ENCODE peak calls at places on chromosomes 1 and 21, in eight cellular contexts. E, K, R, P, Z, N, Q and B are unnamed samples.

GRCh38 chr1:233300326-233300725 is 4.8 kb upstream of the PCNX2 start:
- DNase-seq in N (no peak), K (no peak), R (no peak), Z (peak), P (no peak), Q (no peak), E (no peak), B (no peak)

GRCh38 chr1:234111458-234112142 is 207.1 kb downstream of the SLC35F3 start:
- DNase-seq in Q (peak), K (no peak), Z (peak), N (no peak), P (no peak), R (no peak), E (peak), B (peak)

GRCh38 chr21:42627527-42628289 is 25.7 kb upstream of the PDE9A start:
- DNase-seq in R (no peak), K (no peak), Z (no peak), N (no peak), Q (no peak), E (peak), P (no peak), B (peak)

GRCh38 chr1:168751195-168751650 is 22.2 kb upstream of the DPT start:
- DNase-seq in Q (no peak), E (no peak), K (no peak), P (no peak), N (no peak), R (no peak), Z (peak), B (no peak)

GRCh38 chr1:2234762-2235113 is 6.6 kb downstream of the SKI start:
- DNase-seq in N (no peak), Z (no peak), Q (no peak), R (peak), E (no peak), P (no peak), K (no peak), B (no peak)

GRCh38 chr1:214475746-214476145 is 75.7 kb downstream of the PTPN14 start:
- DNase-seq in Z (peak), E (no peak), Q (no peak), N (no peak), P (no peak), R (no peak), K (no peak), B (no peak)

GRCh38 chr1:187252923-187253322 is 424.2 kb downstream of the PLA2G4A start:
- DNase-seq in Q (no peak), K (no peak), R (no peak), P (no peak), Z (no peak), E (no peak), N (no peak), B (no peak)

GRCh38 chr1:152107289-152107983 is 7.8 kb downstream of the TCHH start:
- DNase-seq in E (no peak), K (no peak), R (no peak), P (no peak), Z (no peak), N (no peak), Q (peak), B (no peak)

GRCh38 chr1:157955860-157956259 is 37.6 kb upstream of the KIRREL1 start:
- DNase-seq in K (no peak), E (no peak), P (no peak), R (no peak), N (no peak), Z (no peak), Q (no peak), B (no peak)

GRCh38 chr1:30976143-30976542 is 67.6 kb upstream of the SDC3 start:
- DNase-seq in N (no peak), R (no peak), Q (peak), E (no peak), K (no peak), Z (peak), P (no peak), B (no peak)

GRCh38 chr1:156118175-156118868 is 3.8 kb downstream of the LMNA start:
- DNase-seq in N (no peak), Z (no peak), R (peak), Q (peak), P (peak), E (no peak), K (peak), B (peak)

GRCh38 chr1:6414443-6414844 is 5.3 kb downstream of the HES2 start:
- DNase-seq in E (no peak), R (no peak), Z (peak), N (no peak), K (no peak), P (no peak), Q (peak), B (no peak)

GRCh38 chr1:41776896-41777431 is 141.8 kb downstream of the HIVEP3 start:
- DNase-seq in Z (no peak), E (no peak), K (no peak), R (no peak), N (peak), Q (no peak), P (no peak), B (no peak)

GRCh38 chr1:9699361-9699760 is 47.8 kb downstream of the PIK3CD start:
- DNase-seq in E (peak), Z (no peak), R (no peak), N (no peak), Q (no peak), P (no peak), K (no peak), B (no peak)

DNA sequence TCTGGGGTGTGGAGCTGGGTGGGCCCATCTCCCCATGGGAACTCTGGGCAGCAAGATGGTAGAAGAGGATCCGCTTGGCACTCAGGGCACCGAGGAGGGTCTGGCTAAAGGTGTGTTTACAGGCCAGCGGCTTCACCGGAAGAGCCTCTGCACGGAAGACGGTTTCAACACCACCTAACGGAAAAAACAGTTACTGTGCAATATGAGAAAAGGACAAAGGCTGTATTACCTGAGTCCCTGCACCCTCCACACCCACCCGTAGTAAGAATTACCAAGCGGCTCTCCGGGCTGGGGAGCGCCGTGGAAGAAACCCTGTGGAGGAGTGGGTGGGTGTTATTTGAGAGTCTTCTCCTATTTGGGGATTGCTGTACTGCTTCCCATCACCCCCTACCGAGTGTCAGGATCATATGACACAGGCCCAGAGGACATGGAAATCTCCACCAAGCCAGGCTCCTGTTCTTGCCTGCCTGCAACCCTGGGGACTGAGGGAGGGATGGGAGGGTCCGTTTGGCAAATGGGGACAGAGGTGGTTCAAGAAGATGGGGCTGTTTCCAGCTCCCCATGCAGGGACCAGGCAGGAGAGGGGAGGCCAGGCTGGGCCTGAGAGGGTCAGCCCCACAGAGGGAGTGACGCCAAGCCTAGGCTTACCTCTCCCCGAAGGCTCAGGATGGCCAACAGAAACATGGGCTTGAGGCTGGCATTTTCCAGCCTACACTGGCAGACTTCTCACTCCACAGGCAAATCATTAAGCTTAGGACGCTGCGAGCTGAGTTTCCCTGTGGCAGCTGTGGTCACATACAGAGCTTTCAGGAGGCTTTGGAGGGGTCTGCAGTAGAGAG is 203.5 kb upstream of the TMEM51 start:
- DNase-seq in Q (no peak), N (no peak), Z (no peak), K (no peak), E (no peak), R (no peak), P (no peak), B (no peak)
- H3K27ac ChIP-seq in Q (no peak), N (peak), Z (no peak), K (no peak), E (no peak), R (no peak), P (no peak), B (no peak)

DNA sequence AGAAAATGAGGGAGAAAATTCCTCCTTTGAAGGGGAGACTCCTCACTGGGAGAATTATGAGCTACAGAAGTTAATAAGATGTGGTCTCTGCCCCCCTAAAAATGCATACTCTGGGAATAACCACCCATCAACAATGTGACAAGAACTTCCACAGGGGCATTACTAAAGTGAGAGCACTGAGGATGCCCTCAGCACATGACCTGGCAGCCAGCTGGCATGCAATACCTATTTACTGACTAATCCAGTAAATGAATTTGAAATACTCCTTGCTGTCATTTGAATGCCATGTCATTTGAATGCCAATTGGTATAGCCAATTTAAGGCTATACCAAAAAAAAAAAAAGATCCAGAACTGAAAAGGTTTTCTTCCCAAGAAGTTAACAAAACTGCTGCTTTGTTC is 30.8 kb downstream of the PLPP3 start:
- DNase-seq in N (no peak), R (no peak), Z (no peak), P (no peak), E (no peak), K (no peak), Q (peak), B (no peak)
- H3K27ac ChIP-seq in N (no peak), R (no peak), Z (no peak), P (no peak), E (peak), K (no peak), Q (no peak), B (peak)

GRCh38 chr1:119093721-119094120 is 46.7 kb downstream of the WARS2 start:
- DNase-seq in R (no peak), N (no peak), Z (peak), P (no peak), K (no peak), Q (no peak), E (no peak), B (no peak)

GRCh38 chr1:119086830-119087229 is 53.6 kb downstream of the WARS2 start:
- DNase-seq in N (no peak), Z (no peak), Q (no peak), E (no peak), R (no peak), P (no peak), K (no peak), B (no peak)

GRCh38 chr1:119091618-119092017 is 48.8 kb downstream of the WARS2 start:
- DNase-seq in P (no peak), Z (peak), K (no peak), Q (no peak), N (no peak), R (no peak), E (no peak), B (no peak)

GRCh38 chr1:119084651-119085262 is 55.7 kb downstream of the WARS2 start:
- DNase-seq in P (no peak), Z (no peak), N (no peak), Q (peak), K (no peak), R (no peak), E (no peak), B (no peak)

GRCh38 chr1:119090250-119090649 is 50.2 kb downstream of the WARS2 start:
- DNase-seq in R (no peak), K (no peak), E (no peak), Z (no peak), N (no peak), P (no peak), Q (no peak), B (no peak)
- H3K27ac ChIP-seq in R (no peak), K (no peak), E (no peak), Z (no peak), N (no peak), P (no peak), Q (no peak), B (no peak)

DNA sequence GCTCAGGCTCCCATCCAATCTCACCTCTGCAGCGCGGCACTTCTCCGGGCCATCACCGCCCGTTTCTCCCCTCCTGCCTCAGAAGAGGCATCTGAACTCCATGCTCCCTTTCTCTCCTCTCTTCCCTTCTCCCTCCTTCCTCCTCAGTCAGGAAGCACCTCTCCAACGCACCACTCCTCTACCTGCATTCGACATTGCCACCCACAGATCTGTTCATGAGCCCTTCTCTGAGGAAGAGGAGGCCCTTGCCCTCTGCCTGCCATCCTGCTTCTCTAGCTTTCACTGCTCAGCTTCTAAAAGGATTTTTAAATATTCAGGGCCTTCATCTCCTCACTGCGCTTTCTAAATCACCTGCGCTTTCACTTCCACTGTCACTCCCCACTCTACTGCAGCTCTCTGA is 120.0 kb downstream of the KIAA0319L start:
- DNase-seq in K (no peak), E (no peak), N (no peak), Z (no peak), P (no peak), Q (no peak), R (no peak), B (no peak)
- H3K27ac ChIP-seq in K (no peak), E (no peak), N (no peak), Z (no peak), P (no peak), Q (no peak), R (no peak), B (no peak)

DNA sequence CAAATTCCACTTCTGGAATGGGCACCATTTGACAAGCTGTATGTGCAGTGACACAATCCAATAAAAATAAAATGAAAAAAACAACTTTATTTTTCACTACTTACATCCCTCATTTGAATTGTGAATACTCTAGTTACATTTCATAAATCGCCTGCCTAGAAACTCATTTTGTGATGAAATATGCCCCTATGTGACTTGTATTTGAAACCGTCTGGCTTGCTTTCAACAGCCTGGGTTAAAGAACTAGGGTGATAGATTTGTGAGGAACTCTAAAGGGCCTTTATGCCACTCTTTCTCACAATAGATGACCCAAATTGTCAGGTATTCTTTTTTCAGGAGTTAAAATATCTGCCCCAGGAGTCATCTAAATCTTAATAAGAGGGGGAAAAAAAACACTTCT is 137.9 kb downstream of the DAB1 start:
- DNase-seq in Q (no peak), Z (no peak), K (no peak), N (no peak), E (no peak), R (no peak), P (no peak), B (no peak)
- H3K27ac ChIP-seq in Q (no peak), Z (no peak), K (no peak), N (no peak), E (no peak), R (no peak), P (no peak), B (no peak)

GRCh38 chr1:211580303-211580687 is 1.3 kb upstream of the SLC30A1 start:
- DNase-seq in Z (no peak), R (no peak), N (no peak), Q (peak), K (no peak), P (peak), E (no peak), B (no peak)
- H3K27ac ChIP-seq in Z (no peak), R (no peak), N (no peak), Q (peak), K (peak), P (no peak), E (peak), B (peak)

GRCh38 chr1:204350857-204351573 is 8.7 kb downstream of the PLEKHA6 start:
- DNase-seq in N (peak), E (peak), K (peak), R (no peak), Z (peak), P (peak), Q (peak), B (peak)
- H3K27ac ChIP-seq in N (peak), E (peak), K (no peak), R (no peak), Z (peak), P (no peak), Q (no peak), B (peak)